ENCODE peak calls at places on chromosomes 3 and 15, in seven cellular contexts. R is GM12891, M is spleen, S is right lobe of liver, Y is endothelial cell of umbilical vein, W is vagina, N is body of pancreas. Z is an unnamed sample.

GRCh38 chr3:11637901-11638668 is 5.6 kb downstream of the VGLL4 start:
- DNase-seq in W (no peak), Y (peak; percentile 62), S (no peak), R (no peak), N (no peak), M (no peak), Z (no peak)

GRCh38 chr15:66993874-66994696 is 71.3 kb upstream of the SMAD3 start:
- DNase-seq in R (no peak), N (no peak), M (no peak), W (no peak), S (no peak), Y (peak; percentile 44), Z (no peak)

GRCh38 chr15:57406040-57406772 is 29.9 kb downstream of the CGNL1 start:
- DNase-seq in R (no peak), Y (no peak), N (no peak), S (no peak), W (no peak), M (no peak), Z (no peak)

GRCh38 chr3:38493019-38493418 is 3.1 kb upstream of the EXOG start:
- DNase-seq in Y (peak; percentile 18), N (no peak), W (no peak), M (no peak), R (no peak), S (no peak), Z (no peak)

GRCh38 chr15:99090938-99091337 is 13.9 kb upstream of the SYNM start:
- DNase-seq in M (no peak), R (no peak), Y (no peak), S (no peak), W (no peak), N (no peak), Z (no peak)

GRCh38 chr3:135920275-135920674 is 45.3 kb upstream of the PPP2R3A start:
- DNase-seq in M (no peak), Y (no peak), N (no peak), S (no peak), R (no peak), W (no peak), Z (no peak)

GRCh38 chr3:46702246-46703012 is 1.2 kb downstream of the TMIE start:
- DNase-seq in M (peak; percentile 41), Y (no peak), S (peak; percentile 12), N (no peak), W (no peak), R (no peak), Z (no peak)

GRCh38 chr3:124766113-124767095 is 36.2 kb downstream of the UMPS start:
- DNase-seq in S (no peak), Y (no peak), N (no peak), R (no peak), W (no peak), M (peak; percentile 62), Z (no peak)

GRCh38 chr3:71201939-71202338 is 381.6 kb downstream of the FOXP1 start:
- DNase-seq in Y (no peak), R (no peak), M (no peak), N (peak; percentile 71), S (peak; percentile 39), W (no peak), Z (no peak)

GRCh38 chr15:64622410-64623260 is 152.8 kb downstream of the RBPMS2 start:
- DNase-seq in W (no peak), R (no peak), S (no peak), N (no peak), M (peak; percentile 73), Y (no peak), Z (no peak)

GRCh38 chr3:129612350-129613204 is 6.1 kb upstream of the PLXND1 start:
- DNase-seq in N (no peak), Y (no peak), S (peak; percentile 10), M (no peak), R (no peak), W (no peak), Z (peak; percentile 26)

GRCh38 chr3:184241447-184242296 is 7.1 kb downstream of the ALG3 start:
- DNase-seq in S (peak; percentile 83), N (peak; percentile 86), Y (peak; percentile 48), M (peak; percentile 80), W (no peak), R (no peak), Z (peak; percentile 68)

GRCh38 chr15:80480909-80481308 is 76.7 kb downstream of the ARNT2 start:
- DNase-seq in Y (no peak), S (no peak), M (no peak), R (no peak), W (no peak), N (peak; percentile 32), Z (no peak)

GRCh38 chr3:55370272-55370671 is 116.8 kb downstream of the WNT5A start:
- DNase-seq in W (no peak), N (no peak), M (no peak), R (no peak), S (no peak), Y (no peak), Z (no peak)

GRCh38 chr3:133943639-133944131 is 48.0 kb upstream of the RAB6B start:
- DNase-seq in M (peak; percentile 45), Y (peak; percentile 87), W (no peak), R (no peak), N (peak; percentile 67), S (no peak), Z (peak; percentile 35)

GRCh38 chr3:180875071-180875698 is 37.3 kb upstream of the FXR1 start:
- DNase-seq in S (no peak), Y (no peak), W (no peak), R (no peak), M (no peak), N (no peak), Z (no peak)

GRCh38 chr3:180871901-180872300 is 40.6 kb upstream of the FXR1 start:
- DNase-seq in R (no peak), M (no peak), N (no peak), S (no peak), Y (no peak), W (no peak), Z (no peak)

DNA sequence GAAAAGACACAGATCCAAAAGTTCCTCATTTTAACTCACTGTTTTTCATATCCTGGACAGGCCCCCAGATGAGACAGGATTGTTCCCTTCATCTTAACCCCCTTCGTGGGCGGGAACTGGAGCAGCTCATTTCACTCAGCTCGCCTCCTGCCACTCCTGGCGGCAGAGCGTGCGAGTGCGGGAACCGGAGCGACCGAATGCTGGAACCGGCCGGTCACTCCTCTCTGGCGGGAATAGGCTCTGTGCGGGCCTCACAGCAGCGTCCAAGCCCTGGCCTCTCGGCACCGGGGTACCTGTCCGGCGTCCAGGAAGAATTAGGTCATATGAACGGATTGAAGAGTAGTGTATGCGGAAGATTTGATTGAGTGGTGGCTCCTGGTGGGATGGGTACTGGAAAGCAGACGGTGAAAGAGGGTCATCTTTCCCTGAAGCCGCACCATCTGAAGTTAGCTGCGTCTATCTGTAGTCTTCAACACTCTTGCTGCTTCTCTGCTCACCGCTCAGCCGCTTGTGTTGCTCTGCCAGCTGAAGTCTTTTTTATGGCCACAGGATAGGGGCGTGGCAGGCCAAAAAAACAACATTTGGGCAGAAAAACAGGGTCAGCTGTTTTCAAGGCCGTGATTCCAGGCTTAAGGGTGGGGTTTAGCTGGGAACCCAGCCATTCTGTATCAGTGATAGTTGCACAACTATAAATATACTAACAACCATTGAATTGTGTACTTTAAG is 42.3 kb upstream of the FXR1 start:
- DNase-seq in M (no peak), R (no peak), S (peak; percentile 40), Y (peak; percentile 14), W (no peak), N (peak; percentile 29), Z (no peak)
- TF ChIP-seq POLR2A in M (peak; percentile 38), R (no peak), S (no peak), Y (no peak), W (no peak), N (peak; percentile 19), Z (no peak)

GRCh38 chr15:31366169-31366734 is 39.6 kb downstream of the KLF13 start:
- DNase-seq in N (peak; percentile 65), M (peak; percentile 87), W (no peak), R (no peak), S (no peak), Y (no peak), Z (no peak)

GRCh38 chr15:31367021-31367729 is 40.5 kb downstream of the KLF13 start:
- DNase-seq in M (peak; percentile 80), S (no peak), Y (no peak), R (no peak), W (no peak), N (no peak), Z (no peak)

GRCh38 chr15:31364301-31365031 is 37.8 kb downstream of the KLF13 start:
- DNase-seq in N (peak; percentile 66), R (no peak), Y (no peak), M (peak; percentile 86), W (no peak), S (no peak), Z (peak; percentile 90)

GRCh38 chr15:31365032-31365654 is 38.5 kb downstream of the KLF13 start:
- DNase-seq in S (no peak), W (no peak), M (peak; percentile 74), N (no peak), R (no peak), Y (no peak), Z (peak; percentile 46)

GRCh38 chr15:31365655-31366127 is 39.1 kb downstream of the KLF13 start:
- DNase-seq in M (peak; percentile 98), Y (no peak), S (peak; percentile 87), R (peak; percentile 76), W (no peak), N (peak; percentile 98), Z (peak; percentile 97)
- TF ChIP-seq POLR2A in M (peak; percentile 63), Y (no peak), S (no peak), R (peak; percentile 23), W (no peak), N (peak; percentile 71), Z (peak; percentile 66)

DNA sequence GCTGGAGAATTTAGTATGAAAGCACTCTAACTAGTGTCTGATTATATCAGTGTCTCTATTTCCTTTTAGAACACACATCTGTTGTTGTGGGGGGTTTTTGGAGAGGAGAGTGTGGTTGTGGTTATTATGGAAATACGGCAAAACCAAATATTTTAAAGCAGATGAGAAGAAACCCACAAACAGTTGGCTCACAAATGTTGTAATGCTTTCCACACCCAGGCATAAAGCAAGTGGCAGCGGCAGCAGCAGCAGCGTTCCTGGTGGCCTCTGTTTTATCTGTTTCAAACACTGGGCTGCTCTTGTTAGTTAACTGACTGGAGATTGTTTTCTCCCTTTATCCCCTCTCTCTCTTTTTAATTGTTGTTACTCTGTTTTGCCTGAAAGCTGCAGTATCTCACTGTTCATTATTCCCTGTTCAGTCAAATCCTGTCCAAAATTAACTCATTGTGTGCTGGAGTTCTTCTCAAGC is 1045.5 kb upstream of the NR2F2 start:
- DNase-seq in S (no peak), W (no peak), R (no peak), M (no peak), N (no peak), Y (peak; percentile 88), Z (no peak)
- TF ChIP-seq POLR2A in S (no peak), W (no peak), R (no peak), M (no peak), N (no peak), Y (no peak), Z (no peak)

GRCh38 chr3:101513419-101513986 is 491 bp upstream of the SENP7 start:
- DNase-seq in S (no peak), R (peak; percentile 22), Y (no peak), M (no peak), W (no peak), N (no peak), Z (no peak)
- TF ChIP-seq POLR2A in S (no peak), R (no peak), Y (peak; percentile 75), M (no peak), W (no peak), N (no peak), Z (peak; percentile 13)

Z was measured in erythroblast.